ENCODE peak calls at places on chromosomes 7 and 10, in seven cellular contexts. Y is HCT116, N is K562, O is A549, K is GM12878, E is endothelial cell of umbilical vein, A is HepG2. F is an unnamed sample.

GRCh38 chr7:105678811-105679495 is 97.7 kb upstream of the EFCAB10 start:
- DNase-seq in A (no peak), N (no peak), K (no peak), Y (no peak), O (no peak), E (peak; percentile 69), F (peak; percentile 90)

GRCh38 chr7:143345428-143345900 is 17.0 kb downstream of the FAM131B start:
- DNase-seq in Y (peak; percentile 73), K (no peak), N (peak; percentile 70), E (peak; percentile 55), A (no peak), O (peak; percentile 82), F (peak; percentile 66)

GRCh38 chr7:152866125-152866524 is 106.6 kb downstream of the ACTR3B start:
- DNase-seq in O (no peak), Y (no peak), N (no peak), E (no peak), A (no peak), K (no peak), F (no peak)

GRCh38 chr7:82435769-82436168 is 7.8 kb downstream of the CACNA2D1 start:
- DNase-seq in K (no peak), O (no peak), N (no peak), E (no peak), A (no peak), Y (no peak), F (no peak)

GRCh38 chr10:125161570-125162139 is 1.3 kb upstream of the CTBP2 start:
- DNase-seq in Y (no peak), E (no peak), O (no peak), A (no peak), N (peak; percentile 12), K (no peak), F (no peak)

GRCh38 chr7:81499262-81500116 is 270.4 kb downstream of the HGF start:
- DNase-seq in N (no peak), A (peak; percentile 63), O (peak; percentile 52), K (peak; percentile 28), Y (peak; percentile 81), E (peak; percentile 91), F (peak; percentile 87)

GRCh38 chr10:43211431-43212042 is 55.3 kb downstream of the RASGEF1A start:
- DNase-seq in Y (no peak), A (no peak), E (no peak), K (no peak), O (no peak), N (no peak), F (no peak)

GRCh38 chr7:1340640-1341360 is 108.1 kb downstream of the UNCX start:
- DNase-seq in E (no peak), K (no peak), Y (no peak), O (no peak), N (no peak), A (no peak), F (no peak)

GRCh38 chr7:114922151-114922651 is 307 bp downstream of the MDFIC start:
- DNase-seq in A (no peak), N (no peak), K (no peak), E (peak; percentile 47), O (peak; percentile 38), Y (no peak), F (peak; percentile 35)

GRCh38 chr10:132753596-132753995 is 32.4 kb downstream of the NKX6-2 start:
- DNase-seq in N (no peak), E (no peak), K (no peak), O (no peak), Y (no peak), A (no peak), F (no peak)

GRCh38 chr10:69742928-69743602 is 58.6 kb upstream of the COL13A1 start:
- DNase-seq in K (no peak), O (no peak), Y (peak; percentile 18), N (peak; percentile 37), E (peak; percentile 29), A (no peak), F (peak; percentile 53)

GRCh38 chr7:39088730-39089129 is 111.0 kb downstream of the POU6F2 start:
- DNase-seq in Y (no peak), K (no peak), E (no peak), O (no peak), A (no peak), N (no peak), F (no peak)

GRCh38 chr7:31069880-31070555 is 17.9 kb downstream of the ADCYAP1R1 start:
- DNase-seq in A (no peak), N (no peak), O (no peak), K (no peak), E (no peak), Y (no peak), F (no peak)

GRCh38 chr10:49500420-49500819 is 38.5 kb downstream of the ERCC6 start:
- DNase-seq in O (no peak), K (no peak), A (no peak), Y (no peak), E (no peak), N (no peak), F (no peak)

GRCh38 chr7:128989961-128990360 is 52.2 kb downstream of the IRF5 start:
- DNase-seq in O (no peak), N (no peak), E (no peak), A (no peak), K (no peak), Y (no peak), F (no peak)

GRCh38 chr10:19546224-19546623 is 270.0 kb upstream of the PLXDC2 start:
- DNase-seq in E (no peak), O (no peak), K (no peak), N (no peak), A (no peak), Y (no peak), F (no peak)

DNA sequence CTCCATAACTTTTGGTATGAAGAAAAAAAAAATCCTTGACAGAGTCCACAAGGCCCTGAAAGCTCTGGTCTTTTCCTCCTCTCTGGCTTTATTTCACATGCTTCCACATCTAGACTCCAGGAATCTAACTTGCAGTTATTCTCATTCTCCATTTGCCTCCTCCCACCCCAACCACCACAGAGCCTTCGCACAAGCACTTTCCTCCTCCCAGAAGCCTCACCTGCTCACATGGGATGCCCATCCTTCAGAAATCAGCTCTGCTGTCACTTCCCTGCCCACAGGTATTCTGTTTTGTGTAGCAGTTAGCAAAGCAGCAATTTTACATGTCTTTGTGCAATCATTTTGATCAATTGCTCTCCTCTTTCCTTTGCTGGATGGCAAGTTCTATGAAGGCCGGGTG is 378.1 kb downstream of the KCNMA1 start:
- DNase-seq in A (no peak), K (no peak), E (no peak), N (no peak), Y (no peak), O (no peak), F (no peak)
- TF ChIP-seq POLR2A in A (no peak), K (no peak), E (no peak), N (no peak), Y (no peak), O (no peak), F (no peak)

GRCh38 chr10:35781643-35782035 is 139.5 kb upstream of the FZD8 start:
- DNase-seq in A (peak; percentile 30), Y (no peak), N (peak; percentile 29), E (peak; percentile 16), K (no peak), O (no peak), F (peak; percentile 11)
- TF ChIP-seq CTCF in A (peak; percentile 51), Y (peak; percentile 40), N (peak; percentile 33), E (peak; percentile 7), K (peak; percentile 22), O (no peak), F (peak; percentile 42)

GRCh38 chr7:46583606-46584005 is 662.5 kb upstream of the IGFBP3 start:
- DNase-seq in O (no peak), Y (no peak), E (no peak), A (no peak), K (no peak), N (no peak), F (no peak)
- TF ChIP-seq MAX in O (no peak), Y (no peak), E (no peak), A (no peak), K (no peak), N (no peak), F (no peak)

GRCh38 chr7:92904292-92905131 is 68.1 kb upstream of the CDK6 start:
- DNase-seq in N (peak; percentile 62), Y (peak; percentile 88), O (no peak), K (peak; percentile 84), E (peak; percentile 56), A (peak; percentile 16), F (peak; percentile 92)
- TF ChIP-seq POLR2A in N (no peak), Y (no peak), O (no peak), K (no peak), E (no peak), A (no peak), F (no peak)

F was measured in NB4.